ENCODE peak calls at places on chromosomes 1 and 21, in six cellular contexts. E is GM23248; I is uterus; R is AG04450; X is CD4-positive, alpha-beta T cell; D is left lung. O is an unnamed sample.

GRCh38 chr1:200150721-200151120 is 123.2 kb downstream of the NR5A2 start:
- DNase-seq in E (peak), X (no peak), I (no peak), D (no peak), R (no peak), O (peak)

GRCh38 chr1:201876148-201876547 is 12.6 kb upstream of the SHISA4 start:
- DNase-seq in E (peak), I (no peak), R (no peak), D (no peak), X (no peak), O (no peak)

GRCh38 chr1:9294440-9294773 is 1.7 kb downstream of the SPSB1 start:
- DNase-seq in X (no peak), D (no peak), I (peak), R (peak), E (peak), O (peak)

GRCh38 chr1:222048030-222048632 is 306.2 kb upstream of the DUSP10 start:
- DNase-seq in X (no peak), R (no peak), D (no peak), I (no peak), E (peak), O (no peak)

GRCh38 chr1:228141871-228142615 is 2.0 kb downstream of the GUK1 start:
- DNase-seq in D (peak), E (no peak), R (no peak), I (peak), X (no peak), O (no peak)

GRCh38 chr21:25506887-25507286 is 100.4 kb downstream of the MRPL39 start:
- DNase-seq in D (no peak), I (no peak), E (peak), R (peak), X (no peak), O (no peak)

GRCh38 chr1:96473791-96474452 is 247.7 kb upstream of the PTBP2 start:
- DNase-seq in I (no peak), X (no peak), E (peak), D (no peak), R (no peak), O (peak)

GRCh38 chr1:107547363-107548155 is 406.7 kb downstream of the NTNG1 start:
- DNase-seq in X (no peak), I (no peak), R (no peak), D (no peak), E (peak), O (peak)

GRCh38 chr1:240190881-240191385 is 99.2 kb downstream of the FMN2 start:
- DNase-seq in I (peak), E (peak), X (no peak), R (peak), D (no peak), O (no peak)

GRCh38 chr1:64052777-64053176 is 150.6 kb upstream of the UBE2U start:
- DNase-seq in D (no peak), E (no peak), I (no peak), R (no peak), X (no peak), O (no peak)

GRCh38 chr1:176208034-176208433 is 948 bp upstream of the COP1 start:
- DNase-seq in R (no peak), D (no peak), E (no peak), I (no peak), X (no peak), O (no peak)
- H3K27ac ChIP-seq in R (no peak), D (peak), E (peak), I (no peak), X (peak), O (no peak)

DNA sequence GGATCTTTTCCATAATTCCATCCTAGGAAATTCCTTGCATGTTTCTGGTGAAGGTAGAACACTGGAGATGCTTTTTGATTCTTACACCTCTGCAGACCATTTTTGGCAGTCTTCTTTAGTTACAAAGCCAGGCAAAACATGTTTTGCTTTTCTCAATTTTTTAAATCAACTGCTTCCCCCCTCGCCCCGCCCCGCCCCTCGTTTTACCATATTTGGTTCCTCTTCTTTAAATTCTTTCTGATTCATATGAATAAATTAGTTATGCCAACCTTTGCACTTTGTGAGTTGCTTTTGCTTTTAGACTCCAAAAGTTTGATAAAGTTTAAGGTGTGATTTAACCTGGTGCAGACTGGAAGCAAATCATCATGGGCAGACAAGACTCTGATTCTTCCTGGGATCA is 78.8 kb upstream of the AK4 start:
- DNase-seq in R (no peak), E (no peak), X (peak), I (no peak), D (no peak), O (no peak)
- H3K27ac ChIP-seq in R (no peak), E (no peak), X (peak), I (peak), D (peak), O (no peak)

DNA sequence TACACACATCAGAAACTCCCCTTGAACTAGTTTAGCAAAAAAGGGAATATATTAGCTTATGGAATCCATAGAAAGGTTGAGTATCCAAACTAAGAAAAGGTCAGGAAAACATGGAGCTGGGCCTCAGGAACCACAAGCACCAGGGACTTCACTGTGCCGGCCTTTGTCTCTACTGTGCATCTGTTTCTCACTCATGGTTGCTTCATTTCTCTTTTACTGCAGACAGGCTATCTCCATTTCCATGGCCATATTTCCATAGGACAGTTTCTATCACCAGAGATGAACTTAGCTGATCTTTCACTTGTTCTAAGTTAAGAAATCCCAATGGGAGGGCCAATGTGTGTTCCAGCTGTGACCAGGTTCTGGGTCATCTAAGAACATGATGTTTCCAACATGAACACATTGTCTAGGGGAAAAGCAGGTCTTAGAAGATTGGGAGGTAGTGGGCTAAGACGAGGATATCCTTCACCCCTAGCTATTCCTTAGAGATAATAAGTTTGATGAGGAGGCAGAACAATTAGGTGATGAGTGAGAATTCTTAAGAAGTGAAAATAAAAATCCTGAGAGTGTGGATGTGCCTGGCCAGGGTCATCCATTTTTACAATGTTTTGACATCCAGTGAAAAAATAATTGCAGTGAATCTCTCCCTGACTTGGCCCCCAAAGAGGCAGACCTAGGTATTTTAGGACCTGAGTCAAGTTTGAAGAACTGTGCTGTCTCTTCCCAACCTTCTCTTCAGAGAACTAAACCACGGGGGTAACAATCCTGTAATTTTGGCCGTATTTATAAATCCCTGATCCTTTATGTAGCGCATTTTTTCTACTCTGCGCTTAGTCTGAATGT is 43.5 kb upstream of the PPP2R5A start:
- DNase-seq in R (no peak), E (no peak), I (no peak), D (no peak), X (no peak), O (no peak)
- H3K27ac ChIP-seq in R (no peak), E (no peak), I (peak), D (peak), X (no peak), O (no peak)

DNA sequence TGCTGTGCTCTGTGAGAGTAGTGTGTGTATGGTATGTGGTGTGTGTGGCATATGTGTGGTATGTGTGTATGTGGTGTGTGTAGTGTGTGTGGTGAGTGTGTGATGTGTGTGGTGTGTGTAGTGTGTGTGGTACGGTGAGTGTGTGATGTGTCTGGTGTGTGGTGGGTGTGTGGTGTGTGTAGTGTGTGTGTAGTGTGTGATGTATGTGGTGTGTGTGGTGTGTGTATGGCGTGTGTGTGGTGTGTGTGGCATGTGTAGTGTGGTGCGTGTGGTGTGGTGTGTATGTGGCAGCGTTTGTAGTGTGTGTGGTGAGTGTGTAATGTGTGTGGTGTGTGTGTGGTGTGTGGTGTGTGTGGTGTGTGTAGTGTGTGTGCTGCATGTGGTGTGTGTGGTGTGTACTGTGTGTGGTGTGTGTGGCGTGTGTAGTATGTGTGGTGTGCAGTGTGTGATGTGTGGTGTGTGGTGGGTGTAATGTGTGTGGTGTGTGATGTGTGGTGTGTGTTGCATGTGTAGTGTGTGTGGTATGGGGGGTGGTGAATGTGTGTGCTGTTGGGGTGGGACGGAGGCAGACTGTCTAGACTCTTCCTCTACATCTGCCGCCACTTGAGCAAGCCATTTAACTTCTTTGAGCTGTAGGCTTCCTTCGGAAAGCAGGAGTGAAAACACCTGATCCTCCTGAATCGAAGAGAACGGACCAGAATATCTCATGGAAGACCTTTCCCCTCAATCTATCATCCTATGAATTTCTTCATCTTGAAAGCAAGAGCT is 33.5 kb downstream of the GPA33 start:
- DNase-seq in X (no peak), D (no peak), I (no peak), E (no peak), R (no peak), O (no peak)
- H3K27ac ChIP-seq in X (no peak), D (no peak), I (no peak), E (no peak), R (no peak), O (no peak)

GRCh38 chr1:75097686-75098085 is 36.5 kb upstream of the LHX8 start:
- DNase-seq in E (peak), R (no peak), I (no peak), D (no peak), X (no peak), O (peak)
- H3K27ac ChIP-seq in E (no peak), R (no peak), I (no peak), D (no peak), X (no peak), O (no peak)

GRCh38 chr21:18549214-18549905 is 145.8 kb upstream of the TMPRSS15 start:
- DNase-seq in E (no peak), I (no peak), D (no peak), X (no peak), R (no peak), O (no peak)
- H3K27ac ChIP-seq in E (no peak), I (no peak), D (no peak), X (no peak), R (no peak), O (peak)

O was measured in foreskin keratinocyte.